ENCODE peak calls at places on chromosomes 4 and X, in four cellular contexts. K is hippocampal formation, F is AG08396, Q is T-cell. G is an unnamed sample.

GRCh38 chr4:2947926-2948325 is 15.3 kb downstream of the NOP14 start:
- DNase-seq in F (no peak), K (no peak), Q (no peak), G (no peak)

GRCh38 chrX:1483843-1484637 is 31.3 kb upstream of the ASMTL start:
- DNase-seq in Q (no peak), K (no peak), F (no peak), G (no peak)

GRCh38 chr4:148643851-148644250 is 201.6 kb upstream of the NR3C2 start:
- DNase-seq in F (no peak), Q (no peak), K (no peak), G (no peak)

GRCh38 chr4:121900132-121900983 is 30.1 kb upstream of the BBS7 start:
- DNase-seq in F (peak), Q (peak), K (peak), G (no peak)

GRCh38 chr4:176377705-176378302 is 58.0 kb downstream of the SPCS3 start:
- DNase-seq in F (no peak), Q (no peak), K (peak), G (no peak)

GRCh38 chrX:31268359-31268758 is 196.5 kb upstream of the FTHL17 start:
- DNase-seq in K (no peak), Q (no peak), F (no peak), G (no peak)

GRCh38 chr4:83582289-83582756 is 46.4 kb downstream of the GPAT3 start:
- DNase-seq in F (peak), Q (no peak), K (no peak), G (peak)

GRCh38 chrX:1239681-1240142 is 27.3 kb upstream of the CRLF2 start:
- DNase-seq in K (no peak), F (no peak), Q (peak), G (no peak)

GRCh38 chr4:18342847-18343246 is 321.3 kb upstream of the LCORL start:
- DNase-seq in K (no peak), Q (no peak), F (no peak), G (no peak)

GRCh38 chr4:105520819-105521790 is 31.3 kb upstream of the ARHGEF38 start:
- DNase-seq in Q (no peak), F (peak), K (peak), G (no peak)

GRCh38 chrX:105882581-105883275 is 60.4 kb downstream of the NRK start:
- DNase-seq in F (no peak), Q (no peak), K (no peak), G (no peak)

GRCh38 chr4:162911349-162911748 is 255.3 kb downstream of the NAF1 start:
- DNase-seq in Q (no peak), F (no peak), K (no peak), G (no peak)

GRCh38 chr4:165177725-165178666 is 29.4 kb upstream of the KLHL2 start:
- DNase-seq in K (no peak), Q (no peak), F (no peak), G (no peak)

GRCh38 chrX:42466706-42467105 is 311.3 kb downstream of the PPP1R2C start:
- DNase-seq in K (no peak), F (no peak), Q (no peak), G (no peak)

GRCh38 chr4:3010998-3011397 is 47.6 kb downstream of the GRK4 start:
- DNase-seq in F (peak), K (no peak), Q (no peak), G (no peak)

GRCh38 chr4:20528508-20528907 is 171.8 kb upstream of the PACRGL start:
- DNase-seq in Q (no peak), F (no peak), K (no peak), G (no peak)

GRCh38 chr4:2712261-2712842 is 43.8 kb downstream of the TNIP2 start:
- DNase-seq in Q (no peak), K (no peak), F (peak), G (no peak)

GRCh38 chrX:68504237-68504636 is 5.4 kb downstream of the YIPF6 start:
- DNase-seq in Q (peak), K (no peak), F (peak), G (no peak)

GRCh38 chr4:119559044-119559647 is 69.5 kb downstream of the PDE5A start:
- DNase-seq in K (peak), Q (no peak), F (peak), G (no peak)

GRCh38 chr4:150250998-150251651 is 172.9 kb downstream of the DCLK2 start:
- DNase-seq in F (no peak), K (no peak), Q (no peak), G (no peak)

GRCh38 chr4:38673109-38673978 is 9.3 kb downstream of the KLF3 start:
- DNase-seq in K (no peak), Q (no peak), F (peak), G (no peak)

GRCh38 chr4:8180310-8181093 is 18.6 kb upstream of the SH3TC1 start:
- DNase-seq in F (no peak), Q (no peak), K (no peak), G (no peak)

GRCh38 chr4:185213829-185214228 is 4.4 kb downstream of the SNX25 start:
- DNase-seq in K (no peak), F (no peak), Q (no peak), G (no peak)